ENCODE peak calls at places on chromosomes 5 and 9, in five cellular contexts. B, O, K, Z and A are unnamed samples.
A peak's percentile ranks its signal among the peaks of the same experiment; 100 is the strongest.

GRCh38 chr5:134515801-134516200 is 9.7 kb upstream of the JADE2 start:
- DNase-seq in B (no peak), O (no peak), K (no peak), Z (no peak), A (no peak)

GRCh38 chr9:94867842-94868312 is 141.4 kb downstream of the AOPEP start:
- DNase-seq in B (no peak), O (no peak), K (no peak), Z (no peak), A (no peak)

GRCh38 chr5:139650031-139650688 is 2.0 kb downstream of the CXXC5 start:
- DNase-seq in B (peak; percentile 61), O (no peak), K (no peak), Z (peak; percentile 74), A (no peak)

GRCh38 chr9:27432308-27432707 is 91.8 kb upstream of the IFNK start:
- DNase-seq in B (no peak), O (peak; percentile 4), K (no peak), Z (no peak), A (no peak)

GRCh38 chr9:38125889-38126288 is 56.9 kb upstream of the SHB start:
- DNase-seq in B (no peak), O (no peak), K (no peak), Z (no peak), A (no peak)

GRCh38 chr5:14284366-14285148 is 141.4 kb downstream of the TRIO start:
- DNase-seq in B (no peak), O (no peak), K (peak; percentile 50), Z (peak; percentile 55), A (no peak)

GRCh38 chr5:57499262-57500050 is 16.8 kb upstream of the ACTBL2 start:
- DNase-seq in B (no peak), O (peak; percentile 65), K (peak; percentile 56), Z (peak; percentile 75), A (peak; percentile 54)

GRCh38 chr9:95057121-95057520 is 260.4 kb downstream of the FANCC start:
- DNase-seq in B (no peak), O (no peak), K (no peak), Z (no peak), A (no peak)

GRCh38 chr9:35114921-35115341 is 731 bp downstream of the ATOSB start:
- DNase-seq in B (peak; percentile 84), O (peak; percentile 71), K (peak; percentile 49), Z (peak; percentile 68), A (no peak)

GRCh38 chr9:70406446-70406862 is 8.0 kb downstream of the KLF9 start:
- DNase-seq in B (no peak), O (peak; percentile 31), K (no peak), Z (peak; percentile 41), A (no peak)

GRCh38 chr9:76894198-76894597 is 11.7 kb downstream of the PRUNE2 start:
- DNase-seq in B (no peak), O (no peak), K (no peak), Z (no peak), A (no peak)

GRCh38 chr9:19457694-19458009 is 48.8 kb downstream of the ACER2 start:
- DNase-seq in B (no peak), O (no peak), K (no peak), Z (no peak), A (no peak)

DNA sequence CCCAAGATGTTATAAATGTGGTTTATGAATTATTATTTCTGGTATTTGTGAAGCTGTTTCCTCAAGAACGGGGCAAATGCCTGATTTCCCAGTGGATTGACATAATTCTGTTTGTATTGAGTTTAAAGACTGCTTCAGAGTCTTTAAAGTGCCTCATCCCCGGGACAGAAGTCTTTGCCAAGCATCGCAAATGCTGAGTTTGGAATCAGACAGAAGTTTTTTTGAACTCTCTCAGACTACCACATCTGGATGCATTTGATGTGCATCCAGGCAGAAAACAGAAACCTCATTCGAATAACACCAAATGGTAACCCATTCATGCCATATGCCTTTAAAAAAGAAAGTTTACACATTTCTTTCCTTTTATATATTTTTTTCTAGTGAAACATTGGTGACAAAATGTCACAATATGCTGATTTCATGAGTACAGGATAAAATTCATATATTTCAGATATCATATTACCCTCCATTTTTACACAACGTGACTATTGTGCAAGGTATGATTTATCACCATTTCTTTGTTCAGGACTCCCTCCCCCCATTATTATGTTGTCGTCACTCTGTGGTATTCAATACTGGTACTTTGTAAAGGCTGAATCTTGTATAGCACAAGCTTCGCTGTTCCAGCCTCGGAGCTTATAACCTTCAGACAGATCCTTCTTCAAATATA is 91.1 kb downstream of the ZNF608 start:
- DNase-seq in B (no peak), O (no peak), K (no peak), Z (no peak), A (no peak)
- H3K4me3 ChIP-seq in B (no peak overlapping the region), O (no peak overlapping the region), K (no peak overlapping the region), Z (no peak overlapping the region), A (no peak overlapping the region)

DNA sequence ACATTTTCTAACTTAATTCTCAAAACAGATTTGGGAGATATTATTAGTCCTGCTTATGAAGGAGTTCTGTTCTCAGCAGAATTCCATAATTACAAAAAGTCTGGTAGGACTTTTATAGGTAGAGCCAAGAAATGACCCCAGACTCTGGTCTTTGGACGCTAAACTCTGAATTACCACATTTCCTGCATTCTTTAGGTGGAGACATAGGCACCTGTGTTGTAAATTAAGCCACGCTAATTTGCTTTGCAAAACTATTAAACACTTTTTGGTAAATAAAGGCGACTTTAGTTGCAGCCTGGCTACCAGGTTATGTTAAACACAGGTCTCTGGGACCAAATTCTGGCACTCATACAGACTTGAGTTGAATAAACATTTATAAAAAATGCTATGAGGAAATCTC is 77.7 kb downstream of the C9orf152 start:
- DNase-seq in B (no peak), O (no peak), K (no peak), Z (no peak), A (no peak)
- H3K27ac ChIP-seq in B (no peak overlapping the region), O (no peak overlapping the region), K (no peak overlapping the region), Z (no peak overlapping the region), A (no peak overlapping the region)

GRCh38 chr9:127937383-127938297 is at the start of gene DPM2:
- DNase-seq in B (peak; percentile 89), O (peak; percentile 95), K (peak; percentile 72), Z (peak; percentile 96), A (no peak)
- H3K4me1 ChIP-seq in B (no peaks in the 10 kb centered on the region), O (peaks cover 31% of the 10 kb centered on the region), K (peaks cover 12% of the 10 kb centered on the region), Z (peaks cover 5% of the 10 kb centered on the region), A (no peaks in the 10 kb centered on the region)

GRCh38 chr9:33817327-33818166 is 587 bp downstream of the UBE2R2 start:
- DNase-seq in B (peak; percentile 70), O (peak; percentile 73), K (peak; percentile 70), Z (peak; percentile 94), A (peak; percentile 31)

GRCh38 chr9:33813712-33814641 is 3.0 kb upstream of the UBE2R2 start:
- DNase-seq in B (no peak), O (peak; percentile 65), K (no peak), Z (peak; percentile 31), A (no peak)

GRCh38 chr9:33814816-33815215 is 2.1 kb upstream of the UBE2R2 start:
- DNase-seq in B (no peak), O (no peak), K (no peak), Z (no peak), A (no peak)

GRCh38 chr9:33816327-33817252 is at the start of gene UBE2R2:
- DNase-seq in B (peak; percentile 94), O (peak; percentile 96), K (peak; percentile 85), Z (peak; percentile 91), A (peak; percentile 61)

DNA sequence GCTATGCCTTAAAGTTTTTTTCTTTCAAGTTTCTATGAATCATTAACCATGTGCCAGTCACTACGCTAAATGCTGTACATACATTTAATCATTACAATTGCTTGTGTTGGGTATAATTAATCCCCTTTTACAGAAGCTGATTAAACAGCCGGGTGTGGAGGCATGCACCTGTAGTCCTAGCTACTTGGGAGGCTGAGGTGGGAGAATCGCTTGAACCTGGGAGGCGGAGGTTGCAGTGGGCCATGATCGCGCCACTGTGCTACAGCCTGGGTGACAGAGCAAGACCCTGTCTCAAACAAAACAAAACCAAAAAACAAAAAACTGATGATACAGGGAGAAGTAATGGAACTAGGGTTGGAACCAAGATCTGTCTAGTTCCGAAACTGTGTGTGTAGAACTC is 1.2 kb upstream of the UBE2R2 start:
- DNase-seq in B (no peak), O (no peak), K (no peak), Z (no peak), A (no peak)
- H3K4me3 ChIP-seq in B (no peak overlapping the region), O (peak overlapping the region; percentile 73), K (no peak overlapping the region), Z (no peak overlapping the region), A (no peak overlapping the region)